ENCODE peak calls at places on chromosomes 7 and 10, in six cellular contexts. J, L, F, E, C and B are unnamed samples.

GRCh38 chr10:65581426-65582026 is 1344.3 kb upstream of the LRRTM3 start:
- DNase-seq in J (no peak), L (no peak), F (no peak), E (no peak), C (no peak), B (no peak)

GRCh38 chr10:24415455-24416169 is 206.7 kb downstream of the KIAA1217 start:
- DNase-seq in J (peak), L (peak), F (peak), E (no peak), C (no peak), B (peak)

GRCh38 chr10:29245476-29245875 is 43.4 kb upstream of the LYZL1 start:
- DNase-seq in J (no peak), L (no peak), F (no peak), E (no peak), C (no peak), B (no peak)

GRCh38 chr10:120098242-120098930 is 205.9 kb downstream of the SEC23IP start:
- DNase-seq in J (no peak), L (no peak), F (no peak), E (no peak), C (no peak), B (no peak)

GRCh38 chr7:2403718-2404648 is 572 bp downstream of the CHST12 start:
- DNase-seq in J (peak), L (peak), F (peak), E (peak), C (no peak), B (peak)

GRCh38 chr7:143499246-143499645 is 21.6 kb downstream of the TAS2R41 start:
- DNase-seq in J (no peak), L (no peak), F (no peak), E (no peak), C (no peak), B (no peak)

GRCh38 chr7:13702261-13702660 is 287.2 kb downstream of the ETV1 start:
- DNase-seq in J (no peak), L (no peak), F (no peak), E (no peak), C (no peak), B (no peak)

GRCh38 chr7:14351167-14351566 is 361.7 kb upstream of the ETV1 start:
- DNase-seq in J (peak), L (peak), F (peak), E (no peak), C (no peak), B (peak)

GRCh38 chr10:132850896-132851295 is 64.9 kb upstream of the NKX6-2 start:
- DNase-seq in J (no peak), L (peak), F (no peak), E (no peak), C (no peak), B (no peak)

GRCh38 chr10:97788552-97789442 is 17.0 kb upstream of the SFRP5 start:
- DNase-seq in J (no peak), L (peak), F (peak), E (no peak), C (no peak), B (peak)

GRCh38 chr7:1341995-1342645 is 109.4 kb downstream of the UNCX start:
- DNase-seq in J (no peak), L (no peak), F (peak), E (no peak), C (no peak), B (no peak)

GRCh38 chr7:151088856-151089699 is 2.8 kb downstream of the AGAP3 start:
- DNase-seq in J (peak), L (peak), F (peak), E (no peak), C (no peak), B (peak)

GRCh38 chr7:132028144-132028920 is 471.9 kb upstream of the PODXL start:
- DNase-seq in J (no peak), L (no peak), F (no peak), E (no peak), C (no peak), B (no peak)

GRCh38 chr10:91513598-91513997 is 103.5 kb downstream of the HECTD2 start:
- DNase-seq in J (no peak), L (no peak), F (no peak), E (no peak), C (no peak), B (no peak)

GRCh38 chr7:2190531-2190930 is 42.2 kb downstream of the MAD1L1 start:
- DNase-seq in J (no peak), L (no peak), F (no peak), E (no peak), C (no peak), B (no peak)

GRCh38 chr10:5565205-5565545 is 40.4 kb downstream of the CALML3 start:
- DNase-seq in J (peak), L (no peak), F (no peak), E (no peak), C (no peak), B (no peak)

GRCh38 chr7:145644426-145645154 is 472.0 kb upstream of the CNTNAP2 start:
- DNase-seq in J (no peak), L (no peak), F (no peak), E (no peak), C (no peak), B (no peak)

GRCh38 chr10:4780097-4780496 is 45.9 kb upstream of the AKR1E2 start:
- DNase-seq in J (no peak), L (no peak), F (no peak), E (no peak), C (no peak), B (no peak)

GRCh38 chr10:73439605-73440298 is 6.4 kb upstream of the MSS51 start:
- DNase-seq in J (no peak), L (no peak), F (no peak), E (no peak), C (no peak), B (no peak)

GRCh38 chr10:87775766-87776165 is 42.3 kb downstream of the ATAD1 start:
- DNase-seq in J (no peak), L (no peak), F (no peak), E (no peak), C (no peak), B (no peak)

GRCh38 chr7:25669300-25669781 is 441.1 kb upstream of the NPVF start:
- DNase-seq in J (no peak), L (no peak), F (no peak), E (no peak), C (no peak), B (no peak)

GRCh38 chr7:97064972-97065587 is 40.4 kb upstream of the DLX5 start:
- DNase-seq in J (no peak), L (no peak), F (no peak), E (peak), C (peak), B (peak)

GRCh38 chr10:131271195-131271880 is 40.2 kb downstream of the TCERG1L start:
- DNase-seq in J (no peak), L (no peak), F (no peak), E (no peak), C (no peak), B (no peak)

GRCh38 chr7:8214162-8214897 is 47.6 kb downstream of the ICA1 start:
- DNase-seq in J (no peak), L (no peak), F (no peak), E (no peak), C (no peak), B (no peak)

GRCh38 chr7:139673230-139673629 is 104.6 kb downstream of the HIPK2 start:
- DNase-seq in J (peak), L (no peak), F (no peak), E (no peak), C (no peak), B (no peak)

DNA sequence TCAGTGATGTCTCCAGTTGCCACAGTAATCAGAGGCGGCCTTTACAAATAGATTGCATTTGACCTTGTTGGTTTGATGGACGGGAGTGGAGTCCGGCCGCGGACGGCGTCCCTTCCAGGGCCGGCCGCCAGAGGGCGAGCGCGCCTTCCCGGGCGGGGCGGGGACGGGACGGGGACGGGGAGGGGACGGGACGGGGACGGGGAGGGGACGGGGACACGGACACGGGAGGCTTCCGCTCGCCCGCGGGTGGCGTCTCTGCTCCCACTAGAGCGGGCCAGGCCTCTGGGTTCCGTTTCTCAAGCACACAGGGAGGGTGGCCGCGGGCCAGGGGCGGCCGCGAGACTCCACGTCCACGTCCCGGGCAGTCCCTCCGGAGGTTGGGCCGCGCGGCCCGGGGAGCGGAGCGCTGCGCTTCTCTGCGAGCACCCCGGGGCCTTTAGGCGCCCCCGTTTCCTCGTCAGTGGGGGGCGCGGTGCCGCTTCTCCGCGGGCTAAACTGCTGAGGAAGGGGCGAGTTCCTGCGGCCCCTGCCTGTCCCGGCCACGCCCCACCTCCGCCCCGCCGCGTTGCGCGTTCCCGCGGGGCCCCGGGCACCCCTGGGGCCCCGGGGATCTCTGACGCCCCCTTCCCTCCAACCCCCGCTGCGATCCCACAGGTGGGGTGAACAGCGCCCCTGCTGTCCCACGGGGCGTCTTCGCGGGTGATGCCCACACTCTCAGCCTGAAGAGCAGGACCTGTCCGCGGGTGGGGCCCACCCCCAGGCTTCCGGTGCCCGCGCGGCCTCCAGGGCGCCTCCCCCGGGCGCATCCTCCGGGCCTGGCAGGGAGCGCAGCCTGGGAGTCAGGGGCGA is 84.2 kb upstream of the MKI67 start:
- DNase-seq in J (peak), L (peak), F (peak), E (peak), C (no peak), B (peak)
- TF ChIP-seq CTCF in J (peak), L (peak), F (peak), E (peak), C (peak), B (peak)

GRCh38 chr7:46745700-46746090 is 824.6 kb upstream of the IGFBP3 start:
- DNase-seq in J (no peak), L (no peak), F (no peak), E (no peak), C (no peak), B (no peak)
- TF ChIP-seq CTCF in J (no peak), L (peak), F (peak), E (no peak), C (peak), B (no peak)

DNA sequence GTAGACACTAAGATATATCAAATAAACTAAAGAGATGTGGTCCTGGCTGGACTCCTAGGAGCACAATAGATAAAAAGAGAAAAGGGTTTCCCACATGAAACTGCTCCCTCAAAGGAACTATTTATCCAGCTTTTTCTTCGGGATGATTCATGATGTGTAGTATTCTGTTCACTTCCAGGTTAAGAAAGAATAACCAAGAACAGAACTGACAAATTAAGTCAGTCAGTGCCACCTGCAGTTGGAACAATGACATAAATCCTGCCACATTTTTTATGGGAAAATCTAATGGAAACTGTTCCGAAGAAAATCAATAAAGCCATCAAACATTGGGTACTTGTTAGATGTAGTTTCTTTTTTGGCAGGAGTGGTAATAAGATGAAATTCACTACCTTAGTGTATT is 87.1 kb downstream of the POLR1F start:
- DNase-seq in J (no peak), L (no peak), F (no peak), E (no peak), C (no peak), B (no peak)
- TF ChIP-seq CTCF in J (no peak), L (no peak), F (no peak), E (no peak), C (no peak), B (no peak)

DNA sequence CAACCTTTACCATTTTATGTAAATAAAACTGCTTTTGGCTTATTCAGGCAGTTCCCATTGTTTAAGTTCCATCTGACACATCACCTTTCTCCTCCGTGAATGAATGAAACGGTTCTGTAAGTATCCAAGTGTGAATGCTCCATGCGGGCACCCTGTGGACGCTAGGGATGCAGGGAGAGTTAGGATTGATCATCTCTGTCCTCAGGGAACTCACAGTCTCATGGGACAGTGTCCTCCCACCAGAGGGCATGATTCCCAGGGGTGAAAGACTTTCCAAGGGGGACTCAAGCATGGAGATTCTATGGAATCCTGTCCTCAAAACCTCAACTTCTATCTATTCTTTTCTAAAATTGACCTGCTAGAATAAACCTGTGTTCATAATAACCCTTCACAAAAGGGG is 98.8 kb downstream of the HECW1 start:
- DNase-seq in J (no peak), L (no peak), F (no peak), E (no peak), C (no peak), B (no peak)
- TF ChIP-seq CTCF in J (no peak), L (no peak), F (no peak), E (no peak), C (peak), B (no peak)

GRCh38 chr7:108875139-108875538 is 305.5 kb downstream of the DNAJB9 start:
- DNase-seq in J (no peak), L (no peak), F (no peak), E (no peak), C (no peak), B (peak)
- TF ChIP-seq CTCF in J (peak), L (no peak), F (no peak), E (peak), C (peak), B (peak)

DNA sequence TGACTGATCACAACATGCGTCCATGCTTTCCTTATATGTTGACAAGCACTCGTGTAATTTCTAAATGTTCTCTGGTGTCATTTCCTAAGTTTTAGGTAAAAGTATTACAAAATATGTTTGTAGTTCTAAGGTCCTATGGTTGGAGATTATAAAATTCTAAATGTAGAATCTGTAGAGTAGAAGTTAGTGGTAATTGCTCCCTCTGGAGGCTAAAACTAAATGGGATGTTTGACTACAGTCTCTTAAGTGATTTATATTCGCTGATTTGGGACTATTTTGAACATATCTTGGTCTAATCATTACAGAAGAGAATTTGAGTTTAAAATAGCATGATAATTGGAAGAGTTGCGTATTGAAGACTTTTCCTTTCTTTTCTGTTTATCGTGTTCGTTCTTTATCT is 74.1 kb downstream of the ZMYND11 start:
- DNase-seq in J (no peak), L (no peak), F (no peak), E (no peak), C (no peak), B (no peak)
- TF ChIP-seq CTCF in J (no peak), L (no peak), F (no peak), E (no peak), C (peak), B (no peak)

DNA sequence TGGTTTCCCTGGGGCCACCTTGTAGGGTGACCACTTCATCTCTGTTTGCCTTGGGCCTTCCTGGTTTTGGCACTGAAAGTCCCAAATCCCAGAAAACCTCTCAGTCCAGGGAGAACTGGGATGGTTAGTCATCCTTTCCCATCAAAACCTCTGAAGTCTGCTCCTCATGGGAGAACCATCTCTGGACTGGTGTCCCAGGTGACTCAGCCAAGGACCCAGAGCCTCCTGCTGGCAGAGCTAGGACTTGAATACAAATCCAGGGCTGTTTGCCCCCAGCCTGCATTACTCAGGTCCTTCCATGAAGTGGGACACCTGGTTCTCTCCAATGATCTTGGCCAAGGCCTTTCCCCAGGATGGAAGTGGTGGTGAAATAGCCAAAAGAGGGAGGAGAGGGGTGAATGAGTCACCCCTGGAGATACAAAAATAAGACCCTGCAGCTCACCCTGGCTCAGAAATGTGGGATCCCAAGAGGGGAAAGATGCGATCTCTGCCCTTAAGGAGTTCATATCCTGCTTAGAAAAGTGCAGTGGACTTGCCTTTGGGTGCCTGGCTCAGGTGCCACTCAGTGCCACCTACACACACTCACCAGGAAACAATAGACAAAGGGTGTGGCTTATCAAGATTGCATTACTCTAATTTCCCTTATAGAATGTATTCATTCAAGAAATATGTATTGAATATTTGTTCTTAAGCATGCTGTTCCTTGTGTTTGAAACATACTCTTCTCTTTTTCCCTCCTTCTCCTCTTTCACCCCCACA is 22.0 kb downstream of the ADRA2A start:
- DNase-seq in J (no peak), L (no peak), F (no peak), E (no peak), C (no peak), B (no peak)
- TF ChIP-seq CTCF in J (no peak), L (no peak), F (no peak), E (no peak), C (peak), B (no peak)

DNA sequence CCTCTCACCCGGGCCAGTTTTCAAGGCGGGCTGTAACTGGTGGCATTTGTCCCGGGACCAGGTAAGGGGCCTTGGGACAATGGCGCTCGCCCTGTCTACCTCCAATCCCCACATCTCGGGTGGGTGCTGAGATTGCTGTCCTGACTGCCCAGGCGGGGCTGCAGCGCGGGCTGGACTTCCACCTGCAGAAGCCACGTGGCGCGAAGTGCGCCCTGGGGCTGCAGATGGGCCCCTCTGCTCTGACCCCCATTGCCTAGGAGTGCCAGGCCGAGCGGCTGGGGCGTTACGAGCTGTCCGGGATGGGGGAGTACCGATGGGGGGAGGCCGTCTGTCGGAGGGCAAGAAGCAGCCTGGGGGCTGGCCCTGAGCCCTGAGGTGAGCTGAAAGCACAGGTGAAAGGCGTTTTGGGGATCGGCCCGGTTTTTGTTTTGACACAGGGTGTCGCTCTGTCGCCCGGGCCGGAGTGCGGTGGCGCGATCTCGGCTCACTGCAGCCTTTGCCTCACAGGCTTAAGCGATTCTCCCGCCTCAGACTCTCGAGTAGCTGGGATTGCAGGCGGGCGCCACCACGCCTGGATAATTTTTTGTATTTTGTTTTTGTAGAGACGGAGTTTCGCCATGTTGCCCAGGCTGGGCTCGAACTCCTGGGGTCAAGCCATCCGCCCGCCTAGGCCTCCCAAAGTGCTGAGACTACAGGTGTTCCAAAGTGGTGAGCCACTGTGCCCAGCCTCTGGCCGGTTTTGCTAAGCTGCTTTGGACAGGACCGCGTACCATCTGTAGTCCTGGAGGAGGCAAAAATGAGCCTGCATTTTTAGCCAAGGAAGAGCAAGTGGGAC is at the start of gene SFXN2:
- DNase-seq in J (peak), L (no peak), F (no peak), E (peak), C (no peak), B (peak)
- TF ChIP-seq CTCF in J (no peak), L (no peak), F (no peak), E (peak), C (no peak), B (no peak)